ENCODE peak calls at places on chromosomes 11 and 22, in seven cellular contexts. Z is stimulated activated CD4-positive, alpha-beta T cell treated with anti-CD3 and anti-CD28 coated beads, Interleukin-2, amount 100 ng/mL, for 24 hours; N is fibroblast of pulmonary artery; R is activated CD8-positive, alpha-beta memory T cell treated with anti-CD3 and anti-CD28 coated beads, Interleukin-2, amount 50 U/mL, for 48 hours; V is myocyte; K is left ventricle myocardium inferior; U is activated naive CD4-positive, alpha-beta T cell. X is an unnamed sample.

GRCh38 chr11:30774451-30774850 is 188.3 kb upstream of the MPPED2 start:
- DNase-seq in Z (no peak), N (no peak), R (no peak), V (no peak), K (no peak), U (no peak), X (no peak)

GRCh38 chr22:20024225-20025087 is 3.5 kb downstream of the TANGO2 start:
- DNase-seq in Z (no peak), N (no peak), R (no peak), V (no peak), K (peak; percentile 63), U (no peak), X (no peak)

GRCh38 chr22:37012262-37012904 is 6.9 kb downstream of the TST start:
- DNase-seq in Z (no peak), N (no peak), R (no peak), V (no peak), K (peak; percentile 55), U (no peak), X (no peak)

GRCh38 chr11:117989351-117990102 is 3.3 kb downstream of the IL10RA start:
- DNase-seq in Z (no peak), N (no peak), R (no peak), V (no peak), K (no peak), U (no peak), X (no peak)

GRCh38 chr22:27732391-27732790 is 69.2 kb downstream of the MN1 start:
- DNase-seq in Z (no peak), N (no peak), R (no peak), V (no peak), K (no peak), U (no peak), X (no peak)

GRCh38 chr11:30488304-30488998 is 97.7 kb downstream of the MPPED2 start:
- DNase-seq in Z (no peak), N (peak; percentile 37), R (no peak), V (peak; percentile 22), K (no peak), U (no peak), X (no peak)

GRCh38 chr11:16611395-16612233 is 126.8 kb upstream of the C11orf58 start:
- DNase-seq in Z (no peak), N (no peak), R (no peak), V (no peak), K (no peak), U (no peak), X (no peak)

GRCh38 chr11:43177938-43178337 is 133.9 kb upstream of the API5 start:
- DNase-seq in Z (no peak), N (no peak), R (no peak), V (no peak), K (no peak), U (no peak), X (no peak)

GRCh38 chr11:1259076-1259461 is 36.2 kb downstream of the MUC5B start:
- DNase-seq in Z (no peak), N (no peak), R (no peak), V (no peak), K (no peak), U (no peak), X (no peak)

GRCh38 chr22:36532466-36532865 is 3.5 kb upstream of the EIF3D start:
- DNase-seq in Z (no peak), N (no peak), R (no peak), V (no peak), K (no peak), U (no peak), X (no peak)